ENCODE peak calls at places on chromosomes 4 and X, in six cellular contexts. One of them, this sample, is unnamed.

GRCh38 chrX:102044496-102044895 is 81.0 kb upstream of the TCEAL2 start:
- DNase-seq in CD4-positive, alpha-beta T cell: no peak
- DNase-seq in NCI-H1105: no peak
- DNase-seq in PC-9: no peak
- DNase-seq in stimulated activated CD4-positive, alpha-beta T cell treated with anti-CD3 and anti-CD28 coated beads, Interleukin-2, amount 100 ng/mL, for 48 hours: no peak
- DNase-seq in thoracic aorta: no peak
- DNase-seq in this sample: no peak

GRCh38 chrX:11438380-11438723 is 145.1 kb downstream of the AMELX start:
- DNase-seq in thoracic aorta: no peak
- DNase-seq in PC-9: no peak
- DNase-seq in NCI-H1105: no peak
- DNase-seq in stimulated activated CD4-positive, alpha-beta T cell treated with anti-CD3 and anti-CD28 coated beads, Interleukin-2, amount 100 ng/mL, for 48 hours: no peak
- DNase-seq in CD4-positive, alpha-beta T cell: no peak
- DNase-seq in this sample: no peak

GRCh38 chr4:16031554-16032381 is 52.1 kb downstream of the PROM1 start:
- DNase-seq in CD4-positive, alpha-beta T cell: no peak
- DNase-seq in thoracic aorta: no peak
- DNase-seq in PC-9: no peak
- DNase-seq in stimulated activated CD4-positive, alpha-beta T cell treated with anti-CD3 and anti-CD28 coated beads, Interleukin-2, amount 100 ng/mL, for 48 hours: no peak
- DNase-seq in NCI-H1105: no peak
- DNase-seq in this sample: no peak

GRCh38 chr4:125049711-125050110 is 265.0 kb upstream of the FAT4 start:
- DNase-seq in PC-9: no peak
- DNase-seq in CD4-positive, alpha-beta T cell: no peak
- DNase-seq in thoracic aorta: no peak
- DNase-seq in stimulated activated CD4-positive, alpha-beta T cell treated with anti-CD3 and anti-CD28 coated beads, Interleukin-2, amount 100 ng/mL, for 48 hours: no peak
- DNase-seq in NCI-H1105: no peak
- DNase-seq in this sample: no peak

GRCh38 chrX:31483336-31483735 is 411.5 kb upstream of the FTHL17 start:
- DNase-seq in thoracic aorta: no peak
- DNase-seq in CD4-positive, alpha-beta T cell: no peak
- DNase-seq in stimulated activated CD4-positive, alpha-beta T cell treated with anti-CD3 and anti-CD28 coated beads, Interleukin-2, amount 100 ng/mL, for 48 hours: no peak
- DNase-seq in NCI-H1105: no peak
- DNase-seq in PC-9: no peak
- DNase-seq in this sample: peak

GRCh38 chrX:153913701-153914100 is 9.2 kb downstream of the AVPR2 start:
- DNase-seq in stimulated activated CD4-positive, alpha-beta T cell treated with anti-CD3 and anti-CD28 coated beads, Interleukin-2, amount 100 ng/mL, for 48 hours: no peak
- DNase-seq in PC-9: no peak
- DNase-seq in CD4-positive, alpha-beta T cell: no peak
- DNase-seq in thoracic aorta: no peak
- DNase-seq in NCI-H1105: no peak
- DNase-seq in this sample: no peak

GRCh38 chrX:54063361-54063760 is 19.1 kb upstream of the PHF8 start:
- DNase-seq in CD4-positive, alpha-beta T cell: no peak
- DNase-seq in stimulated activated CD4-positive, alpha-beta T cell treated with anti-CD3 and anti-CD28 coated beads, Interleukin-2, amount 100 ng/mL, for 48 hours: no peak
- DNase-seq in thoracic aorta: no peak
- DNase-seq in PC-9: peak
- DNase-seq in NCI-H1105: no peak
- DNase-seq in this sample: no peak

GRCh38 chr4:102219143-102219542 is 126.1 kb downstream of the SLC39A8 start:
- DNase-seq in CD4-positive, alpha-beta T cell: no peak
- DNase-seq in thoracic aorta: no peak
- DNase-seq in PC-9: no peak
- DNase-seq in stimulated activated CD4-positive, alpha-beta T cell treated with anti-CD3 and anti-CD28 coated beads, Interleukin-2, amount 100 ng/mL, for 48 hours: no peak
- DNase-seq in NCI-H1105: peak
- DNase-seq in this sample: no peak

GRCh38 chrX:132631579-132632232 is 142.9 kb upstream of the MBNL3 start:
- DNase-seq in thoracic aorta: no peak
- DNase-seq in NCI-H1105: peak
- DNase-seq in stimulated activated CD4-positive, alpha-beta T cell treated with anti-CD3 and anti-CD28 coated beads, Interleukin-2, amount 100 ng/mL, for 48 hours: no peak
- DNase-seq in PC-9: peak
- DNase-seq in CD4-positive, alpha-beta T cell: no peak
- DNase-seq in this sample: peak

GRCh38 chrX:13968198-13968597 is 61.5 kb downstream of the GEMIN8 start:
- DNase-seq in stimulated activated CD4-positive, alpha-beta T cell treated with anti-CD3 and anti-CD28 coated beads, Interleukin-2, amount 100 ng/mL, for 48 hours: no peak
- DNase-seq in thoracic aorta: no peak
- DNase-seq in CD4-positive, alpha-beta T cell: no peak
- DNase-seq in PC-9: no peak
- DNase-seq in NCI-H1105: no peak
- DNase-seq in this sample: no peak

GRCh38 chr4:69707807-69708206 is 52.6 kb downstream of the SULT1B1 start:
- DNase-seq in stimulated activated CD4-positive, alpha-beta T cell treated with anti-CD3 and anti-CD28 coated beads, Interleukin-2, amount 100 ng/mL, for 48 hours: no peak
- DNase-seq in CD4-positive, alpha-beta T cell: no peak
- DNase-seq in PC-9: peak
- DNase-seq in thoracic aorta: no peak
- DNase-seq in NCI-H1105: no peak
- DNase-seq in this sample: no peak

GRCh38 chr4:15805583-15806517 is 27.7 kb downstream of the CD38 start:
- DNase-seq in stimulated activated CD4-positive, alpha-beta T cell treated with anti-CD3 and anti-CD28 coated beads, Interleukin-2, amount 100 ng/mL, for 48 hours: peak
- DNase-seq in PC-9: peak
- DNase-seq in NCI-H1105: peak
- DNase-seq in CD4-positive, alpha-beta T cell: peak
- DNase-seq in thoracic aorta: no peak
- DNase-seq in this sample: peak

GRCh38 chrX:13285693-13286092 is 34.2 kb downstream of the ATXN3L start:
- DNase-seq in NCI-H1105: no peak
- DNase-seq in CD4-positive, alpha-beta T cell: no peak
- DNase-seq in PC-9: no peak
- DNase-seq in stimulated activated CD4-positive, alpha-beta T cell treated with anti-CD3 and anti-CD28 coated beads, Interleukin-2, amount 100 ng/mL, for 48 hours: no peak
- DNase-seq in thoracic aorta: no peak
- DNase-seq in this sample: no peak

GRCh38 chrX:125205084-125205917 is 114.4 kb upstream of the TEX13C start:
- DNase-seq in CD4-positive, alpha-beta T cell: no peak
- DNase-seq in thoracic aorta: no peak
- DNase-seq in stimulated activated CD4-positive, alpha-beta T cell treated with anti-CD3 and anti-CD28 coated beads, Interleukin-2, amount 100 ng/mL, for 48 hours: peak
- DNase-seq in NCI-H1105: peak
- DNase-seq in PC-9: no peak
- DNase-seq in this sample: peak